ENCODE peak calls at places on chromosome 11, in six cellular contexts. Q is tibial artery, C is B cell, B is neural crest cell, O is OCI-LY7, D is sigmoid colon. N is an unnamed sample.

GRCh38 chr11:44740967-44741366 is 14.2 kb downstream of the TSPAN18 start:
- DNase-seq in Q (no peak), C (no peak), B (no peak), O (no peak), D (peak; percentile 52), N (no peak)

GRCh38 chr11:45590743-45591142 is 74.7 kb downstream of the CHST1 start:
- DNase-seq in Q (peak; percentile 85), C (no peak), B (no peak), O (no peak), D (peak; percentile 57), N (no peak)

GRCh38 chr11:45993438-45994064 is 71.1 kb downstream of the LARGE2 start:
- DNase-seq in Q (peak; percentile 66), C (no peak), B (no peak), O (no peak), D (peak; percentile 92), N (no peak)

GRCh38 chr11:67378544-67378943 is 5.1 kb upstream of the CLCF1 start:
- DNase-seq in Q (no peak), C (no peak), B (no peak), O (no peak), D (no peak), N (no peak)

GRCh38 chr11:102722804-102723203 is 1.9 kb downstream of the MMP8 start:
- DNase-seq in Q (no peak), C (no peak), B (no peak), O (no peak), D (no peak), N (no peak)

GRCh38 chr11:134725939-134726639 is 314.0 kb upstream of the B3GAT1 start:
- DNase-seq in Q (no peak), C (no peak), B (no peak), O (no peak), D (no peak), N (no peak)

GRCh38 chr11:87628161-87628560 is 547.1 kb downstream of the RAB38 start:
- DNase-seq in Q (no peak), C (no peak), B (no peak), O (no peak), D (no peak), N (no peak)

GRCh38 chr11:57094206-57094940 is 87.4 kb upstream of the LRRC55 start:
- DNase-seq in Q (no peak), C (no peak), B (no peak), O (no peak), D (no peak), N (no peak)

GRCh38 chr11:70307176-70307575 is 36.7 kb downstream of the PPFIA1 start:
- DNase-seq in Q (no peak), C (no peak), B (no peak), O (no peak), D (no peak), N (no peak)

GRCh38 chr11:19597876-19598275 is 114.8 kb upstream of the NAV2 start:
- DNase-seq in Q (no peak), C (no peak), B (no peak), O (no peak), D (no peak), N (no peak)

GRCh38 chr11:124277809-124278208 is 21.6 kb downstream of the OR8G5 start:
- DNase-seq in Q (no peak), C (no peak), B (no peak), O (peak; percentile 2), D (no peak), N (no peak)

GRCh38 chr11:124877631-124878496 is 12.6 kb downstream of the ROBO3 start:
- DNase-seq in Q (peak; percentile 62), C (no peak), B (no peak), O (no peak), D (peak; percentile 64), N (no peak)

GRCh38 chr11:109604506-109604905 is 182.5 kb downstream of the C11orf87 start:
- DNase-seq in Q (no peak), C (no peak), B (no peak), O (no peak), D (no peak), N (no peak)

GRCh38 chr11:46119352-46120216 is 1.7 kb downstream of the PHF21A start:
- DNase-seq in Q (peak; percentile 82), C (peak; percentile 80), B (peak; percentile 53), O (peak; percentile 74), D (peak; percentile 73), N (peak; percentile 68)

GRCh38 chr11:8332196-8332595 is 68.5 kb upstream of the LMO1 start:
- DNase-seq in Q (no peak), C (peak; percentile 72), B (no peak), O (peak; percentile 7), D (no peak), N (no peak)

GRCh38 chr11:4643682-4644081 is at the start of gene OR51E1:
- DNase-seq in Q (no peak), C (no peak), B (no peak), O (no peak), D (no peak), N (no peak)

GRCh38 chr11:64318694-64319420 is 936 bp downstream of the PRDX5 start:
- DNase-seq in Q (no peak), C (no peak), B (no peak), O (no peak), D (peak; percentile 74), N (no peak)

GRCh38 chr11:64317325-64317960 is at the start of gene TRMT112:
- DNase-seq in Q (peak; percentile 99), C (peak; percentile 88), B (peak; percentile 84), O (peak; percentile 99), D (peak; percentile 99), N (peak; percentile 95)

GRCh38 chr11:64319421-64319761 is 1.5 kb downstream of the PRDX5 start:
- DNase-seq in Q (no peak), C (no peak), B (no peak), O (no peak), D (peak; percentile 68), N (no peak)

GRCh38 chr11:64320556-64320955 is 2.6 kb downstream of the PRDX5 start:
- DNase-seq in Q (no peak), C (no peak), B (no peak), O (no peak), D (no peak), N (no peak)

GRCh38 chr11:64317961-64318693 is at the start of gene PRDX5:
- DNase-seq in Q (peak; percentile 99), C (peak; percentile 97), B (peak; percentile 86), O (peak; percentile 98), D (peak; percentile 99), N (peak; percentile 97)
- TF ChIP-seq CTCF in Q (peak; percentile 21), C (peak; percentile 39), B (no peak), O (peak; percentile 70), D (no peak), N (peak; percentile 72)

GRCh38 chr11:115362997-115363396 is 141.2 kb downstream of the CADM1 start:
- DNase-seq in Q (no peak), C (no peak), B (no peak), O (peak; percentile 22), D (no peak), N (no peak)

GRCh38 chr11:115361025-115361424 is 143.2 kb downstream of the CADM1 start:
- DNase-seq in Q (no peak), C (no peak), B (no peak), O (no peak), D (no peak), N (no peak)

GRCh38 chr11:115363426-115363825 is 140.8 kb downstream of the CADM1 start:
- DNase-seq in Q (no peak), C (no peak), B (no peak), O (no peak), D (no peak), N (no peak)

GRCh38 chr11:115357066-115357465 is 147.1 kb downstream of the CADM1 start:
- DNase-seq in Q (no peak), C (no peak), B (no peak), O (no peak), D (no peak), N (no peak)

DNA sequence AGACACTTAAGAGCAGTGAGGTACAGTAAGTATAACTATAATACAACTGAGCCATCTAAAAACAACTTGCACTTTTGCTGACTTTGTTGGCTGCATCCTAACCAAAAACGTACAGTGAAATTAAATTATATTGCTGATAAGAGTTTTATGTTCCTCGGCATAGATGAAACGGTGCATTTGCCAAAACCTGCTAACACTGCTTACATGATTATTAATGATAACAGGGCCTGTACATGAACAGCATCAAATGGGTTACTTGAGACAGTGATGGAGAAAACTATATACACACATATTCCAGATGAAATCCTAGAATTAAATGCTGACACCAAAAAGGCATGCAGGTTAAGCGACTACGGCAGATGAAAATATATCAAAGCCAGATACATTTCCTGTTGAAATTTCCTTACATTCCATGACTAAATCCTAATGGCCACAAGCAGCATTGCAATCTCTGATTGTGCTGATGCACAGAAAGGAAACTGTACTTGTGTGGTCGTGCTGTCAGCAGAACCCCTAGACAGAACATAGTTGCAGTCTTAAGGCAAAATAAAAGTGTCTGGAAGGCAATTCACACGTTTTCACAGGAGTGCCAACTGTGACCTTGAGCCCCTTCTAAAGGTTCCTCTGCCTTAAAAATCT is 143.9 kb downstream of the CADM1 start:
- DNase-seq in Q (no peak), C (no peak), B (no peak), O (no peak), D (no peak), N (no peak)
- TF ChIP-seq CTCF in Q (no peak), C (no peak), B (peak; percentile 42), O (no peak), D (no peak), N (no peak)

DNA sequence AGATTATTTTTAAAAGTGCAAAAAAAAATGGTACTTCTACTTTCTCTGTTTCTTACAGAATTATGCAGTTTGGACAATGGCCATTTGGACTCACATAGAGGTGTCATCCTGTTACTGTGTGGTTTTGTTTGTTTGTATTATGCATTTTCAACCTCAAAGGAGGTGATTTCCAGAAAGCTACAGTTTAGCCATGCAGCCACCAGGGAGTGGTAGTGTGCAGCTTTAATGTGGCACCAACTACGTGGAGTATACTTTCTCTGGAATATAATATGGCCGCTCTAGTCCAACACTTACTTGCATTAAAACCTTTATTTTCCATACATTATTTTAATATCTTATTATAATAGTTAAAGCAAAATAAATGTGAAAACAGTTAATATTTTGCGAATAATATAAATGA is 469.9 kb upstream of the KIRREL3 start:
- DNase-seq in Q (no peak), C (no peak), B (peak; percentile 14), O (peak; percentile 2), D (no peak), N (no peak)
- TF ChIP-seq CTCF in Q (no peak), C (no peak), B (peak; percentile 61), O (peak; percentile 69), D (no peak), N (peak; percentile 34)

GRCh38 chr11:61735391-61735790 is 17.0 kb upstream of the MYRF start:
- DNase-seq in Q (no peak), C (no peak), B (no peak), O (no peak), D (no peak), N (no peak)

GRCh38 chr11:61738776-61739175 is 13.7 kb upstream of the MYRF start:
- DNase-seq in Q (no peak), C (no peak), B (no peak), O (no peak), D (no peak), N (no peak)

GRCh38 chr11:61736310-61736709 is 16.1 kb upstream of the MYRF start:
- DNase-seq in Q (no peak), C (no peak), B (no peak), O (no peak), D (no peak), N (no peak)

GRCh38 chr11:61737636-61738386 is 14.6 kb upstream of the MYRF start:
- DNase-seq in Q (no peak), C (no peak), B (no peak), O (no peak), D (no peak), N (no peak)

DNA sequence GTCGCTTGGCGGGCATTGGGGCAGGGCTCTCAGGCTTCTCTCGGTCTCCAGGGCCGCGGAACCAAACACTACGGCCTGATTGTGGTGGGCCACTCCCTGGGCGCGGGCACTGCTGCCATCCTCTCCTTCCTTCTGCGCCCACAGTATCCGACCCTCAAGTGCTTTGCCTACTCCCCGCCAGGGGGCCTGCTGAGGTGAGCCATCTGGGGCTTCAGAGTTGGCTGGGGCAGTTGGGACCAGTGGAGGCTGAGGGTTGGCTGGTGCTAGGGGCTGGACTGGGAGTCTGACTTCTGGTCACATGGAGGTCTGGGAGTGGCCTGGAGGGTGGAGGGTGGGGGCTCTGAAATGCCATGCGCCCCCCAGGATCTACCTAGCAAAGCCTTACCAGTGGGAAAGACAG is 15.3 kb upstream of the MYRF start:
- DNase-seq in Q (no peak), C (no peak), B (no peak), O (peak; percentile 31), D (no peak), N (no peak)
- TF ChIP-seq CTCF in Q (no peak), C (no peak), B (no peak), O (peak; percentile 67), D (no peak), N (no peak)

N was measured in GM13977.